ENCODE peak calls at places on chromosome 15, in ten cellular contexts. I, T, L, X, W, E, S, F, G and R are unnamed samples.

GRCh38 chr15:62506217-62506805 is 341.2 kb upstream of the C2CD4B start:
- DNase-seq in I (no peak), T (no peak), L (no peak), X (no peak), W (peak), E (peak), S (no peak), F (no peak), G (no peak), R (no peak)

GRCh38 chr15:69987492-69988482 is 109.9 kb downstream of the TLE3 start:
- DNase-seq in I (no peak), T (no peak), L (no peak), X (no peak), W (no peak), E (no peak), S (no peak), F (no peak), G (no peak), R (no peak)

GRCh38 chr15:55884223-55884622 is 109.2 kb downstream of the NEDD4 start:
- DNase-seq in I (no peak), T (no peak), L (no peak), X (no peak), W (peak), E (no peak), S (no peak), F (no peak), G (no peak), R (no peak)

GRCh38 chr15:42371125-42371524 is 11.8 kb downstream of the CAPN3 start:
- DNase-seq in I (no peak), T (no peak), L (no peak), X (no peak), W (peak), E (no peak), S (no peak), F (peak), G (no peak), R (no peak)

GRCh38 chr15:35299059-35299735 is 214.1 kb upstream of the NANOGP8 start:
- DNase-seq in I (no peak), T (no peak), L (no peak), X (no peak), W (no peak), E (no peak), S (no peak), F (no peak), G (no peak), R (no peak)

GRCh38 chr15:87752250-87752951 is 504.1 kb downstream of the NTRK3 start:
- DNase-seq in I (no peak), T (no peak), L (no peak), X (no peak), W (peak), E (peak), S (no peak), F (no peak), G (no peak), R (no peak)

GRCh38 chr15:87943629-87944028 is 312.9 kb downstream of the NTRK3 start:
- DNase-seq in I (no peak), T (no peak), L (no peak), X (no peak), W (no peak), E (no peak), S (no peak), F (no peak), G (no peak), R (no peak)

GRCh38 chr15:90994059-90994416 is 297 bp downstream of the PRC1 start:
- DNase-seq in I (no peak), T (no peak), L (no peak), X (peak), W (no peak), E (no peak), S (peak), F (no peak), G (peak), R (no peak)

GRCh38 chr15:48360841-48361240 is 29.6 kb downstream of the DUT start:
- DNase-seq in I (no peak), T (no peak), L (no peak), X (no peak), W (peak), E (no peak), S (no peak), F (no peak), G (no peak), R (no peak)

GRCh38 chr15:67087507-67088172 is 22.2 kb downstream of the SMAD3 start:
- DNase-seq in I (no peak), T (no peak), L (no peak), X (no peak), W (no peak), E (no peak), S (no peak), F (peak), G (no peak), R (no peak)

GRCh38 chr15:74320358-74321247 is 46.8 kb downstream of the CYP11A1 start:
- DNase-seq in I (no peak), T (peak), L (no peak), X (peak), W (peak), E (peak), S (peak), F (no peak), G (no peak), R (no peak)

GRCh38 chr15:34708422-34708821 is 46.4 kb downstream of the GJD2 start:
- DNase-seq in I (peak), T (no peak), L (no peak), X (peak), W (peak), E (no peak), S (no peak), F (no peak), G (no peak), R (no peak)

GRCh38 chr15:90959894-90960293 is 5.2 kb downstream of the RCCD1 start:
- DNase-seq in I (peak), T (peak), L (no peak), X (no peak), W (peak), E (no peak), S (no peak), F (no peak), G (no peak), R (no peak)

GRCh38 chr15:77636209-77636608 is 3.5 kb upstream of the LINGO1 start:
- DNase-seq in I (no peak), T (no peak), L (no peak), X (no peak), W (no peak), E (no peak), S (no peak), F (no peak), G (no peak), R (no peak)

GRCh38 chr15:40930430-40931299 is 1.5 kb downstream of the DLL4 start:
- DNase-seq in I (no peak), T (no peak), L (no peak), X (peak), W (peak), E (no peak), S (peak), F (peak), G (peak), R (no peak)